ENCODE peak calls at places on chromosomes 11 and 22, in five cellular contexts. F is transverse colon, X is A673, R is ovary, L is ascending aorta. Y is an unnamed sample.

GRCh38 chr11:93784935-93785360 is 866 bp downstream of the MED17 start:
- DNase-seq in F (no peak), X (no peak), R (no peak), L (no peak), Y (no peak)

GRCh38 chr22:41501209-41501608 is 32.3 kb downstream of the ACO2 start:
- DNase-seq in F (no peak), X (peak), R (no peak), L (no peak), Y (no peak)

GRCh38 chr11:10432971-10433370 is 22.1 kb upstream of the AMPD3 start:
- DNase-seq in F (no peak), X (no peak), R (no peak), L (no peak), Y (no peak)

GRCh38 chr11:83663446-83663845 is 377.3 kb upstream of the CCDC90B start:
- DNase-seq in F (no peak), X (peak), R (no peak), L (no peak), Y (no peak)

GRCh38 chr11:67117667-67118058 is 1.4 kb upstream of the KDM2A start:
- DNase-seq in F (peak), X (peak), R (peak), L (no peak), Y (no peak)

GRCh38 chr22:35589071-35589735 is 27.9 kb downstream of the MB start:
- DNase-seq in F (peak), X (no peak), R (no peak), L (no peak), Y (no peak)

GRCh38 chr22:36197601-36198146 is 3.9 kb downstream of the APOL4 start:
- DNase-seq in F (no peak), X (no peak), R (no peak), L (no peak), Y (no peak)

GRCh38 chr11:66718320-66718971 is 10.6 kb downstream of the SPTBN2 start:
- DNase-seq in F (peak), X (no peak), R (no peak), L (no peak), Y (no peak)

GRCh38 chr11:122045181-122045586 is 70.8 kb downstream of the BLID start:
- DNase-seq in F (no peak), X (peak), R (no peak), L (no peak), Y (no peak)

GRCh38 chr11:114271316-114271715 is 24.9 kb upstream of the NNMT start:
- DNase-seq in F (no peak), X (no peak), R (no peak), L (no peak), Y (no peak)

GRCh38 chr11:21104641-21105040 is 435.3 kb downstream of the NELL1 start:
- DNase-seq in F (no peak), X (no peak), R (no peak), L (no peak), Y (no peak)

GRCh38 chr11:134762248-134763029 is 350.4 kb upstream of the B3GAT1 start:
- DNase-seq in F (no peak), X (no peak), R (no peak), L (no peak), Y (no peak)

GRCh38 chr11:21142007-21142406 is 472.6 kb downstream of the NELL1 start:
- DNase-seq in F (no peak), X (peak), R (no peak), L (no peak), Y (no peak)

GRCh38 chr11:75644370-75644769 is 24.5 kb downstream of the MAP6 start:
- DNase-seq in F (no peak), X (no peak), R (no peak), L (no peak), Y (no peak)

GRCh38 chr22:49948116-49948515 is 12.5 kb upstream of the PIM3 start:
- DNase-seq in F (peak), X (no peak), R (no peak), L (no peak), Y (no peak)

GRCh38 chr22:49948573-49948957 is 12.0 kb upstream of the PIM3 start:
- DNase-seq in F (no peak), X (no peak), R (no peak), L (no peak), Y (no peak)

GRCh38 chr22:49944399-49944891 is 16.1 kb upstream of the PIM3 start:
- DNase-seq in F (no peak), X (no peak), R (no peak), L (no peak), Y (no peak)

GRCh38 chr22:49947296-49947622 is 13.3 kb upstream of the PIM3 start:
- DNase-seq in F (no peak), X (no peak), R (no peak), L (no peak), Y (no peak)

DNA sequence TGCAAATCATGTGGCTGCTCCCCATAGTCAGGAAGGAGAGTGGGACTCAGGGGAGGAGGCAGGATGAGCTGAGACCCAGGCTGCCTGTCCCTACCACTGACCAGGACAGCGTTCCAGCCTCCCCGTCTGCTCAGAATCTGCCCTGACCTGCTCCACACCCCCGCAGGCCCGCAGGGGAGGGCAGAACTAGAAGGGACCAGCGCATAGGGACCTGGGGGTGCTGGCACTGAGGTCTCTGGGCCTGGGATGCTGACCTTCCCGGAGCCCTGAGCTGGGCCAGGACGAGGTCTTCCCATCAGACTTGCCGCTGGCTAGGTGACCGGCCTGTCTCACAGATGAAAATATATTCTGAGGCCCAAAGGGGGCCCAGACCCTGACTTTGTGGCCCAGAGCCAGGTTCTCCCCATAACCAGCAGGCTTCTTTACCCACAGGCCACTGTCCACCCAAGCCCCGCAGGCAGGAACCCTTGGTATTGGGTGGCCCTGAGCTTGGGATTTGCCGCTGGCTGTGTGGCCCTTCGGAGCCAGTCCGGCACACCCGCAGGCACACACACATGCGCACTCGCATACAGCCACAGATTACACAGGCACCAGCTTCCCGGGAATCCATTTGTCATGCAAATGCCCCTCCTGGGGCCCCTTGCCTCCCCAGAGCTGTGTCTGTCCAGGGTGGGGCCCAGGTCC is 13.8 kb upstream of the PIM3 start:
- DNase-seq in F (peak), X (peak), R (no peak), L (no peak), Y (no peak)
- H3K27ac ChIP-seq in F (peak), X (peak), R (no peak), L (no peak), Y (no peak)

DNA sequence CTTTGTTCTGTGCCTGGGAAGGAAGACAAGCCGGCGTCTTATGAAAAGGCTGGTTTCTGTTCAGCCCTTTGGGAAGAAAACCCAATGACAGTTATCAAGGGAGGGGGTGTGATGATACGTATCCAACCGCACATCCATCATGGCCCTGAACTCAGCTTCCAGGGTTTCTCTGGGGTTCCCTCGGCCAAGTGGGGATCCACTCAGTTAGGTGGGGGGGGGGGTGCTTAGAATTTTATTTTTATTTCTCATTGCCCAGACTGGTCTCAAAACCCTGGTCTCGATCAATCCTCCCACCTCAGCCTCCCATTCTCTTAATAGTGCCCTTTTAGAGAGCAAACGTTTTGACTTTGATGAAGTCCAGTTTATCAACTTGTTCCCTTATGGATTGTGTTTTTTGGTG is 25.7 kb downstream of the KCNQ1 start:
- DNase-seq in F (no peak), X (no peak), R (no peak), L (no peak), Y (no peak)
- H3K27ac ChIP-seq in F (no peak), X (no peak), R (no peak), L (no peak), Y (no peak)

GRCh38 chr22:37289156-37289735 is 6.9 kb downstream of the CYTH4 start:
- DNase-seq in F (no peak), X (no peak), R (no peak), L (no peak), Y (no peak)

GRCh38 chr22:37288521-37288920 is 6.2 kb downstream of the CYTH4 start:
- DNase-seq in F (no peak), X (no peak), R (no peak), L (no peak), Y (no peak)

GRCh38 chr22:37284807-37285355 is 2.6 kb downstream of the CYTH4 start:
- DNase-seq in F (peak), X (no peak), R (no peak), L (peak), Y (no peak)

GRCh38 chr22:37285937-37286336 is 3.6 kb downstream of the CYTH4 start:
- DNase-seq in F (no peak), X (no peak), R (no peak), L (no peak), Y (no peak)

GRCh38 chr22:37287550-37287951 is 5.2 kb downstream of the CYTH4 start:
- DNase-seq in F (no peak), X (no peak), R (no peak), L (no peak), Y (no peak)
- H3K27ac ChIP-seq in F (no peak), X (no peak), R (no peak), L (no peak), Y (no peak)

GRCh38 chr11:27912916-27913315 is 195.0 kb downstream of the KIF18A start:
- DNase-seq in F (no peak), X (peak), R (no peak), L (no peak), Y (no peak)
- H3K27ac ChIP-seq in F (no peak), X (no peak), R (no peak), L (no peak), Y (no peak)

DNA sequence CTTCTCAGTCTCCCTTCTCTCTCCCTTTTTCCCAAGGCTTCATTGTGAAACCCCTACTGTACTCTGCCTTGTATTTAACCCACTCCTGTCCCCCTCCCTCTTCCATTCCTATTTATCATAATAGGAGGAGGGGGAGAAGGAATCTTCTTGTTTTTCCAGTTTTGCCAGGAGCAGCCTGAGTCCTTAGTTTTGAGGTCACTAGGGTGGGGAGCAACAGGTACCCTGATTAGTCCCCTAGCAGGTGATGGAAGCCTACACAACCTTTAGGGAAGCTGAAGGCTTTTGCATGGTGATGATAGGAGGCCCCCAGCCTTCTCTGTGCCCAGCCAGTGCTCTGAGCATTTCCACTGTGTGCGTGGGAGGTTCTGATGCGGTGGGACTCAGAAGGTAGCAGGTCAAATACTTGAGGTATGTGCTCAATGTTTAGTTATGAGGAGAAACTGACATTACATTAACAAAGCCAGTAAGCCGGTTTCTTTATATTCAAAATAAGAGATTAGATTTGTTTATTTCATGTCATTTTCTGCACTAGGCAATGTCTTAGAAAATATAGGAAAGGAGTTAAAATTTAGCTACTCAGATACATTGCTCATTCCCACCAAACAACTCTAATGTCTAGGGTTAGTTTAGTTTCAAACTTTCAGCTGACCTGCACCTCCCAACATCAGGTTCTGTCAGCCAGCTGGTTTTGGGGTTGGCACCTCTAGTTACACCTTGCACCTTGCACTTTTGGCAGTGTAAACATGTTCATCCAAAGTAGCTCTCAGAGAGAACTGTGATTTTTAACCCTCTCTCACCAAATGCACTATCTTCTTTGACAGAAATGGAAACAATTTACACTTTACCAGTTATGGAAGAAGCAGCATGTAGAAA is 26.0 kb downstream of the PARVA start:
- DNase-seq in F (no peak), X (no peak), R (no peak), L (no peak), Y (no peak)
- H3K27ac ChIP-seq in F (peak), X (no peak), R (no peak), L (peak), Y (peak)

GRCh38 chr11:59807047-59807446 is 3.5 kb downstream of the MRPL16 start:
- DNase-seq in F (peak), X (no peak), R (no peak), L (no peak), Y (no peak)

GRCh38 chr11:59802639-59803176 is 7.9 kb downstream of the MRPL16 start:
- DNase-seq in F (no peak), X (peak), R (no peak), L (no peak), Y (no peak)

GRCh38 chr11:59800390-59801037 is 10.1 kb downstream of the MRPL16 start:
- DNase-seq in F (peak), X (no peak), R (no peak), L (no peak), Y (no peak)

GRCh38 chr11:59801981-59802638 is 8.5 kb downstream of the MRPL16 start:
- DNase-seq in F (no peak), X (peak), R (peak), L (no peak), Y (no peak)

GRCh38 chr11:59801160-59801706 is 9.3 kb downstream of the MRPL16 start:
- DNase-seq in F (no peak), X (no peak), R (no peak), L (no peak), Y (no peak)
- H3K27ac ChIP-seq in F (peak), X (no peak), R (no peak), L (no peak), Y (peak)

GRCh38 chr11:705646-706438 is at the start of gene EPS8L2:
- DNase-seq in F (peak), X (no peak), R (peak), L (no peak), Y (no peak)
- H3K27ac ChIP-seq in F (peak), X (no peak), R (peak), L (peak), Y (peak)

DNA sequence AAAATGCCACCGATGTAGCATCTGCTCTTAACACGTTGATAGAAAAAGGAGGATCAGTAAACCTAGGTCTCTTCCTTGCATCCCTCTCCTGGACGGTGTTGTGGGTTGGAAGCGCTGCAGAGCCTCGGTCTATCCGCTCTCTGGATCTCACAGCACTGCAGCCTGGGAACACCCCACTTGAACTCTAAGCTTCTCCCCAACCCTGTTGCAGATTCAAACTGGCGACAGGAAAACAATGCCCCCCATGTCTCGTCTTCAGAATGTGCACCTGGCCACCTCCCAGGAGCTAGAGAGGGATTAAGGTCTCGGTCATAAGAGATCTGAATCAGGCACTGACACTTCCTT is 458 bp downstream of the TMEM218 start:
- DNase-seq in F (peak), X (peak), R (no peak), L (no peak), Y (no peak)
- H3K27ac ChIP-seq in F (peak), X (peak), R (no peak), L (peak), Y (peak)

GRCh38 chr22:46330426-46330825 is 5.1 kb upstream of the TRMU start:
- DNase-seq in F (no peak), X (no peak), R (no peak), L (no peak), Y (no peak)

GRCh38 chr22:46326066-46326680 is 9.3 kb upstream of the TRMU start:
- DNase-seq in F (no peak), X (no peak), R (no peak), L (no peak), Y (no peak)

GRCh38 chr22:46329616-46330015 is 5.9 kb upstream of the TRMU start:
- DNase-seq in F (no peak), X (no peak), R (no peak), L (no peak), Y (no peak)

GRCh38 chr22:46328797-46329196 is 6.7 kb upstream of the TRMU start:
- DNase-seq in F (no peak), X (no peak), R (no peak), L (no peak), Y (no peak)

DNA sequence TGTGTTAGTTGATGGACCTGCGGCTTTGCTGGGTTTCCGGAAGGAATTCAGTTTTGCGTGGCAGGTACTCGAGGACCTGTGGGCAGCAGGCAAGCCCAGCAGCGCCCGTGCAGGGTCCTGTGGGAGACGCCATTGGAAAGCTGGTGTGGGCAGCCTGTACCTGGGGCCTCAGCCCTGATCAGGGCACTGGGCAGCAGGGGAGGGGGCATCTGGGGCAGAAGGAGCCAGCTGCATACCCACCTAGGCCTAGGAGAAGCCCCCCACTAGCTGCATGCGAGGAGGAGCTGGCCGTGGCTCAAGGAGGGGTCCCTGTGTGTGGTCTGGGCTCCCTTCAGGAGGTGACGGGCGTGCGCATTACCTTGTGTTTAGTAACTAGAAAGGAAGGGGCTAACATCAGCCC is 7.4 kb upstream of the TRMU start:
- DNase-seq in F (no peak), X (no peak), R (no peak), L (no peak), Y (no peak)
- H3K27ac ChIP-seq in F (no peak), X (no peak), R (no peak), L (no peak), Y (no peak)

Y was measured in esophagus squamous epithelium.